ENCODE peak calls at places on chromosomes 5 and 9, in five cellular contexts. U is Panc1, L is fibroblast of lung, M is PC-3, X is PC-9. R is an unnamed sample.

GRCh38 chr5:177444106-177445051 is 2.2 kb upstream of the PRR7 start:
- DNase-seq in U (no peak), L (no peak), M (no peak), X (no peak), R (no peak)

GRCh38 chr5:173123416-173123815 is 20.9 kb upstream of the BNIP1 start:
- DNase-seq in U (no peak), L (peak; percentile 92), M (no peak), X (no peak), R (no peak)

GRCh38 chr5:147483961-147484707 is 25.7 kb downstream of the DPYSL3 start:
- DNase-seq in U (no peak), L (peak; percentile 97), M (no peak), X (no peak), R (no peak)

GRCh38 chr9:122382901-122383850 is 12.4 kb downstream of the PTGS1 start:
- DNase-seq in U (no peak), L (peak; percentile 55), M (no peak), X (no peak), R (no peak)

GRCh38 chr9:90925581-90926257 is 124.1 kb downstream of the SYK start:
- DNase-seq in U (no peak), L (peak; percentile 71), M (no peak), X (no peak), R (no peak)

GRCh38 chr5:128083811-128084227 is 253 bp downstream of the SLC12A2 start:
- DNase-seq in U (no peak), L (peak; percentile 58), M (no peak), X (no peak), R (no peak)

GRCh38 chr5:37889612-37890317 is 49.9 kb upstream of the GDNF start:
- DNase-seq in U (no peak), L (peak; percentile 7), M (peak; percentile 94), X (no peak), R (no peak)

GRCh38 chr9:108784998-108785397 is 70.8 kb downstream of the ACTL7B start:
- DNase-seq in U (no peak), L (no peak), M (no peak), X (no peak), R (no peak)

GRCh38 chr9:86241216-86241615 is 18.2 kb downstream of the C9orf153 start:
- DNase-seq in U (no peak), L (no peak), M (no peak), X (no peak), R (no peak)

DNA sequence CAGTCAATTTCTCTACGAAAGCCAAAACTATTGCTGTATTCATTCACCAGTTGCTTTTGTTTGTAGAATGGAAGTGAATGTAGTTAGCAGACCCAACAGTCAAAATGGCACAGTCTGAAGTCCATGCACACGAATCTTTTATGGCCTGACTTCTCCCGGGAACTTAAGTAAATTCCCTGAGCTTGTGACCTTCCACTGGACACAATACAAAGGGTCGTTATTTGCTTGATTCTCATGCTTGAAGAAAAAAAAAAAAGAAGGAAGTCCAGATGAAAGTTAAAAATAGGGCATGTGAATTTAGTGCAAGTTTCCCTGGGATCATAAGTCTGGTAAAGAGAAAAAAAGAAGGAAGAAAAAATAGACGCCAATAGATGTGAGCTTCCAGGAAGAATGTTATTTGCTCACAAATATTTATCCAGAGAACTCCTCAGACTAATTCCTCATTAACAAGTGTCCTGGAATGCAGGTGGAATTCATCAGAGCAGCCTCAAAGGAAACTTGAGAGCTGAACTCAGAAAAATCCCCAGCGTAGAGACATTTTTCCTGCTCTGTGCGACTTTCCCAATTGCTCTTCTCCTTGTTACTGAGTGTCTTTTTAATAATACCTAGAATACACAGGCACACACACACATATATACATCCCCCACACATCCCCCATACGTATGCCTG is 616.4 kb downstream of the EBF1 start:
- DNase-seq in U (no peak), L (no peak), M (peak; percentile 25), X (no peak), R (no peak)
- H3K4me1 ChIP-seq in U (no peaks in the 10 kb centered on the region), L (peaks cover 2% of the 10 kb centered on the region), M (peaks cover 8% of the 10 kb centered on the region), X (no peaks in the 10 kb centered on the region), R (no peaks in the 10 kb centered on the region)

GRCh38 chr5:19745247-19745646 is 242.8 kb downstream of the CDH18 start:
- DNase-seq in U (no peak), L (no peak), M (no peak), X (no peak), R (no peak)
- H3K4me3 ChIP-seq in U (no peak overlapping the region), L (no peak overlapping the region), M (no peak overlapping the region), X (no peak overlapping the region), R (no peak overlapping the region)

DNA sequence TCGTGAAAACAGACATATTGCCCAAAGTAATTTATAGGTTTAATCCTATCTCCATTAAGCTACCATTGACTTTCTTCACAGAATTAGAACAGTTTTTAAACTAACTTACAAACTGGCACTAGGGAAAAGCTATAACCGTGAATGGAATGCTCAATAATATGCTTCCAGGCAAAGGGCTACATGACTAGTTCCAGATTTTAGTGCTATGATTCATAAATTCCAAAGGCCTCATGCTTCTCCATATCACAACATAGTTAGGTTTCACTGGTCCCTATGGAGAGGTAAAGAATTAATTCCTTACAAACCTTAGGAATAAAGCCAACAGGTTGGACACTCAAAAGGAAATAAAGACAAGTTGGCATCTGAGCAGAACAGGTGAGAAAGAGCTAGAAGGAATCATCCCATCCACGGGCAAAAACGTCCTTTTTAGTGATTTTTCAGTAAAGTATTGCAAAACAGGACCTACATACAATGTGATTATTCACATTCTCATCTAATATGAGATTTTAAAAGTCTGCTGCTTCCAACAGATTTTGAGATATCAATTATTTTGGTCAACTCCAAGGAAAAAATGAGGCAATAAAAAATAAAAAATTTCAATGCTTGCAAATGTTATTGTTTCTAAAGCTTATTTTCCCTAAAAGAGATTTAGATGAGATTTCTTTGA is 97.0 kb upstream of the TARS1 start:
- DNase-seq in U (peak; percentile 8), L (peak; percentile 86), M (peak; percentile 91), X (peak; percentile 56), R (no peak)
- TF ChIP-seq CTCF in U (no peak), L (no peak), M (no peak), X (no peak), R (no peak)

GRCh38 chr5:132260714-132261615 is 3.5 kb downstream of the PDLIM4 start:
- DNase-seq in U (no peak), L (peak; percentile 88), M (peak; percentile 80), X (peak; percentile 60), R (no peak)
- H3K4me1 ChIP-seq in U (no peaks in the 10 kb centered on the region), L (peaks cover 56% of the 10 kb centered on the region), M (peaks cover 69% of the 10 kb centered on the region), X (peaks cover 45% of the 10 kb centered on the region), R (peaks cover 7% of the 10 kb centered on the region)

GRCh38 chr5:141343953-141344463 is 379 bp downstream of the PCDHGA3 start:
- DNase-seq in U (no peak), L (no peak), M (no peak), X (no peak), R (no peak)

GRCh38 chr5:141343242-141343952 is at the start of gene PCDHGA3:
- DNase-seq in U (no peak), L (peak; percentile 73), M (no peak), X (no peak), R (no peak)

GRCh38 chr5:141342773-141343172 is 856 bp upstream of the PCDHGA3 start:
- DNase-seq in U (no peak), L (no peak), M (no peak), X (no peak), R (no peak)

DNA sequence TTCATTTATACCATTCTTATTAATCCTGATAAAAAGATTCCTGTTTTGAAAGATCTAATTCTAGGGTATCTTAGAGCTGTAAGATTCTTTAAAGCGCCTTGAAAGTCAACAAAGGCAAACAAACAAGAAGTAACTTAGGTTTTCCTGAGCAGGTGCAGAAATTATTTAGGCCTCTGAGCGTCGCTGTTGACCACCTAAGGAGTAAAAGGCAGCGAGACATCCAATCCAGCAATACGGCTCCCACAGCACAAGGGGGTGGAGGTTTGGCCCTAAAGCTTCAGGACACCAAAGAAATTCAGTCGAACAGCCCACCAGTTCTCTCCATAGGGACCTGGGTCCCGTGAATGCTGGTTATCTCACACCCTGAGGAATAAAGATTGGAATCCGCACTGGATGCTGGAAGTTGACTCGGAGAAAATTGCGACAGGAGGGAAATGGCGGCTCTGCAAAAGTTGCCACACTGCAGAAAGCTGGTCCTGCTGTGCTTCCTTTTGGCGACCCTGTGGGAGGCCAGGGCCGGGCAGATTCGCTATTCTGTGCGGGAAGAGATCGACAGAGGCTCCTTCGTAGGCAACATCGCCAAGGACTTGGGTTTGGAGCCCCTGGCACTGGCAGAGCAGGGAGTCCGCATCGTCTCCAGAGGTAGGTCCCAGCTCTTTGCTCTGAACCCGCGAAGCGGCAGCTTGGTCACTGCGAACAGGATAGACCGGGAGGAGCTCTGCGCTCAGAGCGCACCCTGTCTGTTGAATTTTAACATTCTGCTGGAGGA is at the start of gene PCDHGA2:
- DNase-seq in U (no peak), L (peak; percentile 65), M (peak; percentile 12), X (no peak), R (no peak)
- H3K4me3 ChIP-seq in U (no peak within 1 kb of the TSS), L (peak within 1 kb of the TSS; percentile 50), M (no peak within 1 kb of the TSS), X (no peak within 1 kb of the TSS), R (no peak within 1 kb of the TSS)

DNA sequence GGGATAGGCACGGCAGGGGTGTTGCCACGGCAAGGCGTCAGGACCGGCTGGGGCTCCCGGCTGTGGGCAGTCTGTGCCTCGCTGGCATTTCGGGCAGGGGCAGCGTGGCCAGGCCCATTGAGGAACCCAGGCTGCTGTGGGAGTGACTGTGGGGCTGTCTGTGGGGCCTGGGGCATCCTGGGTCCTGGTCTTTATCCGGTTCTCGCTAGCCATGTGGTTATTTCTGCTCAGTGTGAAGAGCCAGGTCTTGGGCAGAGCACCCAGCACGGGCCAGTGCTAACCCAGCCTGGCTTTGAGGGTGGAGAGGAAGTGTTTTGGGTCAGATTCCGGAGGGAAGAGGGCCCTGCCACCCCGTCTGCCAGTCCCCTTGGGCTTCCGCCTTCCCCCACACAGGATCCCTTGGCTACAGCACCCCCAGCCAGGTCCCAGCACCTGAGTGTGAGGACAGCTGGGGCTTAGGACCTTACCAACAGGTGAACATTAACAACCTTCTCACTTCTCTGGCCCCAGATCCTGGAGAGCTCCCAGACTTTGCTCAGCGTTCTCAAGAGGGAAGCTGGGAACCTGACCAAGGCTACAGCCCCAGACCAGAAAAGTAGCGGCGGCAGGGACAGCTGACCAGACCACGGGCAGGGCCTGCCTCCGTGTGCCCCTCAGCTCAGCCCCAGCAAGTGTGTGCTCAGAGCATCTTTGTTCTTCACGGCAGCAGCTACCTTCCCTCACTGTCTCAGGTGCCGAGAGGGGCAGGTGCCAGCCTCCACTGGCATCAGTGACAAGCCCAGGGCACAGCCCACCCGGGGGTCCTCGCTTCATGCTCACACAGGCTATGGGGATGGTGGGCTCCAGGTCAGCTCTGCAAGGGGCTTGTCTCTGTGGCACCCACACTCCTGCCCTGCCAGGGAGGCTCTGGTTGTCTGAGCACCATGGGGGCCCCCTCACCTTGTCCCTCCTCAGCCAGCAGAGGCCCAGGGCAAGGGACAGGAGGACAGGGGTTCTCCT is 1.1 kb downstream of the SSNA1 start:
- DNase-seq in U (no peak), L (no peak), M (no peak), X (no peak), R (no peak)
- TF ChIP-seq CTCF in U (peak; percentile 28), L (no peak), M (no peak), X (peak; percentile 1), R (no peak)

GRCh38 chr9:4793412-4794005 is 765 bp downstream of the RCL1 start:
- DNase-seq in U (no peak), L (peak; percentile 40), M (no peak), X (no peak), R (no peak)

GRCh38 chr9:4798281-4798680 is 5.5 kb downstream of the RCL1 start:
- DNase-seq in U (no peak), L (no peak), M (no peak), X (no peak), R (no peak)

GRCh38 chr9:4796988-4797956 is 4.5 kb downstream of the RCL1 start:
- DNase-seq in U (peak; percentile 28), L (peak; percentile 47), M (peak; percentile 50), X (no peak), R (no peak)

GRCh38 chr9:4799775-4800174 is 7.0 kb downstream of the RCL1 start:
- DNase-seq in U (no peak), L (no peak), M (no peak), X (no peak), R (no peak)

GRCh38 chr9:4796530-4796929 is 3.8 kb downstream of the RCL1 start:
- DNase-seq in U (no peak), L (no peak), M (no peak), X (no peak), R (no peak)
- H3K4me1 ChIP-seq in U (peaks cover 2% of the 10 kb centered on the region), L (peaks cover 4% of the 10 kb centered on the region), M (peaks cover 9% of the 10 kb centered on the region), X (peaks cover 10% of the 10 kb centered on the region), R (peaks cover 30% of the 10 kb centered on the region)

GRCh38 chr5:1494780-1495524 is 28.8 kb downstream of the LPCAT1 start:
- DNase-seq in U (no peak), L (no peak), M (no peak), X (no peak), R (peak; percentile 40)
- H3K4me3 ChIP-seq in U (no peak overlapping the region), L (no peak overlapping the region), M (no peak overlapping the region), X (no peak overlapping the region), R (no peak overlapping the region)

R was measured in CD8-positive, alpha-beta T cell.